ENCODE peak calls at places on chromosomes 11 and 22, in five cellular contexts. A, O, J, R and W are unnamed samples.

GRCh38 chr22:31193092-31193491 is 19.0 kb upstream of the LIMK2 start:
- DNase-seq in J (no peak), A (peak; percentile 47), O (no peak), R (no peak), W (no peak)

GRCh38 chr11:105719073-105719846 is 109.4 kb downstream of the GRIA4 start:
- DNase-seq in J (peak; percentile 72), A (no peak), O (no peak), R (no peak), W (no peak)

GRCh38 chr11:79439430-79439892 is 1.4 kb downstream of the TENM4 start:
- DNase-seq in O (peak; percentile 19), A (no peak), J (peak; percentile 51), R (no peak), W (no peak)

GRCh38 chr11:113331436-113331835 is 17.1 kb downstream of the TTC12 start:
- DNase-seq in J (no peak), A (peak; percentile 31), R (no peak), O (no peak), W (no peak)

GRCh38 chr11:70790671-70791300 is 392.5 kb downstream of the CTTN start:
- DNase-seq in J (no peak), O (no peak), R (no peak), A (no peak), W (no peak)

GRCh38 chr11:14625804-14626203 is 17.8 kb upstream of the PDE3B start:
- DNase-seq in A (no peak), O (no peak), J (no peak), R (no peak), W (no peak)

GRCh38 chr22:28051787-28052356 is 132.8 kb upstream of the PITPNB start:
- DNase-seq in J (peak; percentile 73), O (peak; percentile 58), A (peak; percentile 77), R (no peak), W (peak; percentile 77)

GRCh38 chr11:35810045-35810444 is 133.8 kb upstream of the LDLRAD3 start:
- DNase-seq in A (no peak), O (no peak), J (no peak), R (no peak), W (no peak)

GRCh38 chr11:123122341-123122740 is 60.4 kb upstream of the HSPA8 start:
- DNase-seq in R (no peak), J (peak; percentile 84), O (no peak), A (no peak), W (no peak)

GRCh38 chr22:46991666-46992065 is 229.2 kb downstream of the TBC1D22A start:
- DNase-seq in J (no peak), R (no peak), A (no peak), O (no peak), W (no peak)

GRCh38 chr11:57402188-57403066 is 12.0 kb upstream of the PRG2 start:
- DNase-seq in O (no peak), R (no peak), A (no peak), J (no peak), W (no peak)

GRCh38 chr11:84645988-84646689 is 981.0 kb downstream of the DLG2 start:
- DNase-seq in R (no peak), A (no peak), O (peak; percentile 48), J (no peak), W (no peak)

GRCh38 chr22:48945621-48946458 is 881.8 kb downstream of the BRD1 start:
- DNase-seq in A (no peak), J (no peak), O (peak; percentile 10), R (no peak), W (no peak)

GRCh38 chr11:73353422-73353821 is 22.8 kb upstream of the RELT start:
- DNase-seq in A (no peak), R (no peak), J (no peak), O (no peak), W (no peak)

GRCh38 chr11:79189604-79190003 is 251.2 kb downstream of the TENM4 start:
- DNase-seq in A (no peak), R (no peak), O (no peak), J (no peak), W (no peak)

GRCh38 chr22:28857288-28857687 is 26.1 kb upstream of the ZNRF3 start:
- DNase-seq in R (no peak), J (no peak), A (no peak), O (no peak), W (no peak)

GRCh38 chr11:128341767-128342318 is 245.5 kb downstream of the ETS1 start:
- DNase-seq in J (no peak), O (no peak), R (no peak), A (no peak), W (no peak)
- H3K9me3 ChIP-seq in J (no peaks in the 10 kb centered on the region), O (no peaks in the 10 kb centered on the region), R (no peaks in the 10 kb centered on the region), A (no peaks in the 10 kb centered on the region), W (no peaks in the 10 kb centered on the region)

GRCh38 chr11:131253885-131254204 is 116.6 kb upstream of the NTM start:
- DNase-seq in A (no peak), R (no peak), J (peak; percentile 22), O (no peak), W (no peak)
- H3K27ac ChIP-seq in A (no peak overlapping the region), R (no peak overlapping the region), J (no peak overlapping the region), O (no peak overlapping the region), W (no peak overlapping the region)

GRCh38 chr11:58742981-58743880 is 11.5 kb upstream of the GLYAT start:
- DNase-seq in A (no peak), J (no peak), O (no peak), R (no peak), W (no peak)

GRCh38 chr11:58741127-58741526 is 9.4 kb upstream of the GLYAT start:
- DNase-seq in O (no peak), R (no peak), A (no peak), J (no peak), W (no peak)

GRCh38 chr11:58744988-58745704 is 13.4 kb upstream of the GLYAT start:
- DNase-seq in R (no peak), A (no peak), O (no peak), J (no peak), W (no peak)

GRCh38 chr11:58742140-58742539 is 10.4 kb upstream of the GLYAT start:
- DNase-seq in R (no peak), J (no peak), A (no peak), O (no peak), W (no peak)

DNA sequence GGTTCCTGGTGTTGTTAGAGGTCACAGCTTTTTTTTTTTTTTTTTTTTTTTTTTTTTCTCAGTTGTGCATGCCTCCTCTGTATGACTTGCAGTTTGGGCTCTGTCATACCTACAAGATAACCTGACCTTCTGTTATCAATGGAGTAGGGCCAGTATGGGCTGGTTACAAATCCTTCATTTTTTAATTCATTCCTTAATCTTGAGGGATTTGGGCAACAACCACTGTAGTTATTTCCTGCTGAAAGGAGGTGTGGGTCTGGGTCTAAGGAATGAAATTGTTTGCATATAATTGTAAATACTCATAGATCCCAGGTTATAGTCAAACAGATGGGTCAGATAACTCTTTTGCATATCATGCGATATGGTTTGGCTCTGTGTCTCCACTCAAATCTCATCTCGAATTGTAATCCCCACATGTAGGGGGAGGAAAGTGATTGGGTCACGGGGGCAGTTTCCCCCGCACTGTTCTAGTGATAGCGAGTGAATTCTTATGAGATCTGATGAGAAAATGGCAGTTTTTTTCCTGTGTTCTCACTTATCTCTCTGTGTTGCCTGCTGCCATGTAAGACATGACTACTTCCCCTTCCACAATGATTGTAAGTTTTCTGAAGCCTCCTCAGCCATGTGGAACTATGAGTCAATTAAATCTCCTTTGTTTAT is 14.1 kb upstream of the GLYAT start:
- DNase-seq in J (no peak), O (no peak), R (no peak), A (no peak), W (no peak)
- H3K9me3 ChIP-seq in J (no peaks in the 10 kb centered on the region), O (no peaks in the 10 kb centered on the region), R (no peaks in the 10 kb centered on the region), A (no peaks in the 10 kb centered on the region), W (peaks cover 42% of the 10 kb centered on the region)

GRCh38 chr11:72069787-72070251 is 10.5 kb downstream of the NUMA1 start:
- DNase-seq in R (peak; percentile 74), J (peak; percentile 88), O (peak; percentile 87), A (peak; percentile 20), W (peak; percentile 79)
- H3K27ac ChIP-seq in R (peak overlapping the region; percentile 87), J (peak overlapping the region; percentile 78), O (peak overlapping the region; percentile 87), A (peak overlapping the region; percentile 70), W (peak overlapping the region; percentile 76)

DNA sequence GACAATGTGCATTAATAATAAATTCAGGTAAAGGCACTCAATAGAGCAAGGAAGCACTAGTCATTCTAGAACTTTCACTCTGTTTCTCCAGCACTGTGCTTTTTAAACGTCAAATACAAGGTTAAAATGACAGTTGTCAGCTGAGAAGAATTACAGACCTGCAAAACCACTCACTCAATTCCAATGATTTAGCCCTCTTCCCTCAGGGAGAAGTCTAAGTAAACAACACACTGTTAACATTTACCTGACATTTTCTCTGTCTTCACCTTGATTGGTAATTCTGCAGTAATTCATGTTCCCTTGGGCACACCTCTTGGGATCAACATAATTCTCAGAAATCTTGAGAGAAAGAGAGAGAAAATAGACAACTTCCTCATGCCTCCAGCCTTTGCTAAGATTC is 517.0 kb upstream of the FAT3 start:
- DNase-seq in J (no peak), O (no peak), A (no peak), R (no peak), W (no peak)
- H3K9me3 ChIP-seq in J (no peaks in the 10 kb centered on the region), O (no peaks in the 10 kb centered on the region), A (no peaks in the 10 kb centered on the region), R (no peaks in the 10 kb centered on the region), W (no peaks in the 10 kb centered on the region)

DNA sequence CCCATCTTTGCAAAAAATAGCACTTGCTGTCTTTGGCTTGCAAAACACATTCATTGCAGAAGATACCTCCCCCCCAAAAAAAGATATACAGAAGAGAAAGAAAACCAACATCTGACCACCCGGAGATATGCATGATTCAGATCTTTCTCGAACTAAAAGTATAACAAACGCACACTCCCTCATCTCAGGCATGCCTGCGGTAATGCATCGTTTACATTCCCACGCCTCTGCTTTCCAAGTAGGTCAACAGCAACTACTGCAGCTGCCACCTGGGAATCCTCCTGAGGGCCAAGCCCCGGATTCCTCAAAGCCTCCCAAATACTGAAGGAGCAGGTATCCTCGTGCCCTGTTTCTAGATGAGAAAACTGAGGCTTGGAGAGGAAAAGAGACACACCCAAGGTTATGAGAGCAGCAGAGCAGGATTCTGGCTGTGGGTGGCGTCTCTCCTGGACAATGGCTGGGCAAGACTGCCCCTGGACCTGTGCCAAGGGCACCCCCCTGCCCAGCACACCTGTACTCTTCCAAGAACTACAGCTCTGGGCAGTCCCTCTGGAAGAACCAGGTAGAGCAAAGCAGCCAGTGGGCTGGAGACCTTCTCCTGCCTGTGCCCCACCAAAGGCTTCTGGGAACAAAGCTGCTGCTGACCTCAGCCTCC is 38.1 kb downstream of the NUP50 start:
- DNase-seq in J (peak; percentile 91), O (no peak), R (no peak), A (no peak), W (no peak)
- H3K27ac ChIP-seq in J (no peak overlapping the region), O (no peak overlapping the region), R (no peak overlapping the region), A (no peak overlapping the region), W (no peak overlapping the region)